ENCODE peak calls at places on chromosome 22, in seven cellular contexts. S is SK-N-SH, K is ovary, A is fibroblast of the aortic adventitia, Q is chondrocyte, P is RWPE1, C is cardiac fibroblast. U is an unnamed sample.

GRCh38 chr22:46331496-46331895 is 4.0 kb upstream of the TRMU start:
- DNase-seq in K (no peak), A (no peak), S (no peak), C (no peak), P (no peak), Q (no peak), U (no peak)

GRCh38 chr22:34105461-34106062 is 185.3 kb upstream of the LARGE1 start:
- DNase-seq in A (no peak), C (peak; percentile 1), P (no peak), S (peak; percentile 40), Q (no peak), K (peak; percentile 44), U (peak; percentile 0)

GRCh38 chr22:43540570-43540969 is 128.8 kb downstream of the MPPED1 start:
- DNase-seq in Q (no peak), K (no peak), A (no peak), S (no peak), C (no peak), P (peak; percentile 20), U (no peak)

GRCh38 chr22:49576241-49577141 is 251.2 kb downstream of the BRD1 start:
- DNase-seq in A (no peak), P (no peak), Q (no peak), S (peak; percentile 9), C (no peak), K (no peak), U (no peak)

GRCh38 chr22:31945971-31946680 is 1.8 kb downstream of the YWHAH start:
- DNase-seq in P (no peak), A (no peak), C (peak; percentile 41), Q (peak; percentile 1), S (no peak), K (no peak), U (peak; percentile 14)

GRCh38 chr22:27231266-27231665 is 570.3 kb downstream of the MN1 start:
- DNase-seq in P (no peak), K (no peak), S (no peak), Q (no peak), C (no peak), A (no peak), U (no peak)

GRCh38 chr22:22037740-22038139 is 55.2 kb upstream of the TOP3B start:
- DNase-seq in P (no peak), K (no peak), A (peak; percentile 67), Q (no peak), C (peak; percentile 35), S (no peak), U (no peak)

GRCh38 chr22:27107824-27108223 is 450.4 kb downstream of the MIAT start:
- DNase-seq in Q (no peak), A (peak; percentile 95), S (peak; percentile 79), K (peak; percentile 77), C (peak; percentile 87), P (peak; percentile 73), U (peak; percentile 95)

GRCh38 chr22:25358421-25359170 is 139.2 kb downstream of the CRYBB2 start:
- DNase-seq in A (no peak), S (no peak), P (no peak), C (no peak), Q (peak; percentile 87), K (no peak), U (no peak)

GRCh38 chr22:27241430-27242110 is 560.0 kb downstream of the MN1 start:
- DNase-seq in A (peak; percentile 60), Q (no peak), K (peak; percentile 81), C (peak; percentile 83), S (peak; percentile 74), P (no peak), U (no peak)

GRCh38 chr22:21635771-21636510 is 3.4 kb downstream of the CCDC116 start:
- DNase-seq in K (no peak), Q (no peak), C (no peak), P (no peak), A (no peak), S (no peak), U (no peak)

GRCh38 chr22:20198527-20199319 is 47.9 kb upstream of the CCDC188 start:
- DNase-seq in A (no peak), C (no peak), K (no peak), Q (no peak), S (no peak), P (no peak), U (no peak)

GRCh38 chr22:50062509-50063135 is 4.5 kb upstream of the TTLL8 start:
- DNase-seq in P (no peak), Q (peak; percentile 91), C (no peak), S (no peak), A (no peak), K (no peak), U (no peak)

GRCh38 chr22:19176175-19176630 is 2.3 kb downstream of the SLC25A1 start:
- DNase-seq in A (no peak), Q (no peak), K (no peak), S (peak; percentile 73), C (no peak), P (no peak), U (no peak)

GRCh38 chr22:17570851-17571631 is 7.7 kb downstream of the SLC25A18 start:
- DNase-seq in K (peak; percentile 54), A (peak; percentile 61), P (peak; percentile 3), S (no peak), Q (no peak), C (peak; percentile 95), U (peak; percentile 98)

GRCh38 chr22:27199354-27199753 is 542.0 kb downstream of the MIAT start:
- DNase-seq in Q (no peak), S (no peak), P (no peak), C (no peak), K (no peak), A (no peak), U (no peak)

GRCh38 chr22:41203118-41203517 is 2.0 kb upstream of the L3MBTL2 start:
- DNase-seq in C (no peak), Q (no peak), P (no peak), K (no peak), S (no peak), A (no peak), U (no peak)

GRCh38 chr22:41204066-41204465 is 1.0 kb upstream of the L3MBTL2 start:
- DNase-seq in C (no peak), P (no peak), Q (no peak), A (no peak), S (no peak), K (no peak), U (no peak)

GRCh38 chr22:41206719-41207118 is 1.6 kb downstream of the L3MBTL2 start:
- DNase-seq in K (no peak), Q (no peak), P (no peak), C (no peak), A (no peak), S (no peak), U (no peak)

GRCh38 chr22:41201146-41201545 is 4.0 kb upstream of the L3MBTL2 start:
- DNase-seq in Q (no peak), A (no peak), P (no peak), S (no peak), K (no peak), C (no peak), U (no peak)

DNA sequence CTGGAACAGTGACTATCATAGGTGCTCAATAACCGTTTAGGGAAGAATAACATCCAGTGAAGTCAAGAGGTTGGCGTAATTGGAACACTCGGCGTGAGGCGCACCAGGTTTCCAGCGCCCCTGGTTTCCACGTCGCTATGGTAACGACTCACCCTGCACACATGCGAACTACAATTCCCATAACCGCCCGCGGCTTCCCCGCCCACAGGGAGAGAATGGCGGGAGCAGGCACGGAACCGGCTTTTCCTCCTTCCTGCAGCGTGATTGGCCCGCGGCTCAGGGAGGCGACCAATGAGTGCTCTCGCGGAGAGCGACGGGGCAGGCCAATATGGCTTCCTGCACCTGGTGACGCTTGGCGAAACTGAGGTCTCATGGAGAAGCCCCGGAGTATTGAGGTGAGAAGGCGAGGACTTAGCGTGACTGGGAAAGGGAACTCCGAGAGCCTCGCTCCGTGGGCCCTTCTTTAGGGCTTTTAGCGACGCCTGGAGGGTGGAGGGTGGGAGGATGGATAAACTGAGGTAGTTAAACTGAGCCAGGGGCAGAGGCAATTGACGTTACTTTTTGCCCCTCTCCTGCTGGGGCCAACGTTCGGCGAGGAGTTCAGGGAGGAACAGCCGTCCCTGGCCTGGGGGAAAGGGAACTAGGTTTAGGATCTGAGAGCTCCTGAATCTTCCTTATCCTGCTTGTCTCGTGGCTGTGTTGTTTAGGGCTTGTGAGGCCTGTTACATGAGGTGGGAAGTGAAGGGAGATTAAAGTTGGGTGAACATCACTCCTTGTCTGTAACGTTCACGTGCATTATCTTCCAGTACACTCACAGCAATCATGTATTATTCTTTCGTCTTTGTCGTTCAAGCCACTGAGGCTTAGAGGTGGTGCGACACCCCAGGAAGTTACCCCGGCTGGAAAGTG is at the start of gene L3MBTL2:
- DNase-seq in S (peak; percentile 90), K (peak; percentile 97), A (peak; percentile 91), C (peak; percentile 95), P (peak; percentile 95), Q (peak; percentile 98), U (peak; percentile 97)
- TF ChIP-seq CTCF in S (no peak), K (no peak), A (no peak), C (no peak), P (no peak), Q (no peak), U (no peak)

DNA sequence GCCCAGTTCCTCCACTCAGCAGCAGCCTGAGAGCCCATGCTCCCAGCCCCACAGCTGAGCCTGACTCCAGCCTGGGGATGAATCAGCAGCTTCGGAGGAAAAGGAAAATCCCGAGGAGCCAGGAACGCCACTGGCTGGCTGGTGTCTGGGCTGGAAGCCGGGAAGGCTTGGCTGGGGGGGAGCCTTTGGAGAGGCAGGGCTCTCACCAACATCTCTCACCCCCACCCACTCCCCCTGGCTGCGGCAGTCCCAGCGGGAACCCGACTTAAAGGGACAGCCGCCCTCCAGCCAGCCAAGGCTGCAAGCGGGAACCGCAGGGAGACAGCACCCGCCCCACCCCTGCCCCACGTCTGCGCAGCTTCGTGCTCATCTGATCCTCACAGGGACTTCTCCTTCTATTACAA is 28.4 kb downstream of the KIAA0930 start:
- DNase-seq in Q (peak; percentile 96), C (peak; percentile 88), A (peak; percentile 92), S (peak; percentile 75), P (peak; percentile 66), K (peak; percentile 63), U (peak; percentile 94)
- TF ChIP-seq CTCF in Q (peak; percentile 37), C (no peak), A (peak; percentile 37), S (no peak), P (no peak), K (no peak), U (no peak)

GRCh38 chr22:36368359-36368983 is 19.3 kb downstream of the MYH9 start:
- DNase-seq in S (peak; percentile 81), C (peak; percentile 87), Q (no peak), K (no peak), A (peak; percentile 83), P (peak; percentile 45), U (peak; percentile 41)
- TF ChIP-seq CTCF in S (peak; percentile 24), C (no peak), Q (peak; percentile 33), K (no peak), A (no peak), P (no peak), U (no peak)

GRCh38 chr22:35467788-35468187 is 67.8 kb downstream of the MCM5 start:
- DNase-seq in S (peak; percentile 74), P (no peak), Q (no peak), A (peak; percentile 49), C (peak; percentile 80), K (peak; percentile 75), U (no peak)

GRCh38 chr22:35463231-35463933 is 63.4 kb downstream of the MCM5 start:
- DNase-seq in A (no peak), S (no peak), C (no peak), Q (no peak), P (no peak), K (no peak), U (no peak)

GRCh38 chr22:35464399-35464798 is 64.5 kb downstream of the MCM5 start:
- DNase-seq in Q (no peak), C (no peak), A (no peak), P (no peak), K (no peak), S (no peak), U (no peak)

GRCh38 chr22:35462558-35463230 is 62.8 kb downstream of the MCM5 start:
- DNase-seq in K (no peak), Q (no peak), P (no peak), C (no peak), S (no peak), A (no peak), U (no peak)

GRCh38 chr22:35465109-35465701 is 65.3 kb downstream of the MCM5 start:
- DNase-seq in A (no peak), P (no peak), K (no peak), S (no peak), C (no peak), Q (no peak), U (no peak)
- TF ChIP-seq CTCF in A (no peak), P (no peak), K (no peak), S (no peak), C (no peak), Q (no peak), U (no peak)

U was measured in MCF 10A.